ENCODE peak calls at places on chromosomes 11 and 22, in seven cellular contexts. One of them, this sample, is unnamed.

GRCh38 chr22:44354288-44354687 is 41.5 kb upstream of the SHISAL1 start:
- DNase-seq in MV-4-11: no peak
- DNase-seq in uterus: peak; percentile 14
- DNase-seq in progenitor cell of endocrine pancreas: no peak
- DNase-seq in iris pigment epithelial cell: no peak
- DNase-seq in EH: no peak
- DNase-seq in HFFc6: no peak
- DNase-seq in this sample: no peak

GRCh38 chr22:39236321-39237275 is 8.2 kb downstream of the PDGFB start:
- DNase-seq in progenitor cell of endocrine pancreas: no peak
- DNase-seq in HFFc6: no peak
- DNase-seq in EH: no peak
- DNase-seq in MV-4-11: peak; percentile 95
- DNase-seq in uterus: no peak
- DNase-seq in iris pigment epithelial cell: no peak
- DNase-seq in this sample: no peak

GRCh38 chr22:24957043-24957442 is 4.5 kb downstream of the KIAA1671 start:
- DNase-seq in progenitor cell of endocrine pancreas: no peak
- DNase-seq in MV-4-11: no peak
- DNase-seq in uterus: no peak
- DNase-seq in EH: no peak
- DNase-seq in HFFc6: no peak
- DNase-seq in iris pigment epithelial cell: no peak
- DNase-seq in this sample: no peak

GRCh38 chr11:13127161-13127560 is 118.0 kb downstream of the RASSF10 start:
- DNase-seq in EH: no peak
- DNase-seq in MV-4-11: no peak
- DNase-seq in HFFc6: no peak
- DNase-seq in progenitor cell of endocrine pancreas: no peak
- DNase-seq in uterus: no peak
- DNase-seq in iris pigment epithelial cell: no peak
- DNase-seq in this sample: no peak

GRCh38 chr11:22433517-22433916 is 95.3 kb downstream of the SLC17A6 start:
- DNase-seq in progenitor cell of endocrine pancreas: no peak
- DNase-seq in iris pigment epithelial cell: no peak
- DNase-seq in EH: no peak
- DNase-seq in MV-4-11: no peak
- DNase-seq in HFFc6: no peak
- DNase-seq in uterus: no peak
- DNase-seq in this sample: no peak

GRCh38 chr11:94826415-94826814 is 58.3 kb downstream of the AMOTL1 start:
- DNase-seq in uterus: no peak
- DNase-seq in progenitor cell of endocrine pancreas: no peak
- DNase-seq in HFFc6: no peak
- DNase-seq in iris pigment epithelial cell: no peak
- DNase-seq in EH: no peak
- DNase-seq in MV-4-11: no peak
- DNase-seq in this sample: no peak

GRCh38 chr11:121376135-121376534 is 76.0 kb upstream of the SORL1 start:
- DNase-seq in MV-4-11: peak; percentile 74
- DNase-seq in iris pigment epithelial cell: no peak
- DNase-seq in progenitor cell of endocrine pancreas: no peak
- DNase-seq in HFFc6: no peak
- DNase-seq in uterus: no peak
- DNase-seq in EH: no peak
- DNase-seq in this sample: no peak

GRCh38 chr11:11577246-11577855 is 44.5 kb downstream of the GALNT18 start:
- DNase-seq in progenitor cell of endocrine pancreas: no peak
- DNase-seq in EH: peak; percentile 24
- DNase-seq in MV-4-11: no peak
- DNase-seq in iris pigment epithelial cell: peak; percentile 8
- DNase-seq in uterus: no peak
- DNase-seq in HFFc6: peak; percentile 11
- DNase-seq in this sample: no peak

GRCh38 chr11:100528872-100529416 is 158.1 kb upstream of the ARHGAP42 start:
- DNase-seq in HFFc6: no peak
- DNase-seq in MV-4-11: no peak
- DNase-seq in progenitor cell of endocrine pancreas: no peak
- DNase-seq in iris pigment epithelial cell: no peak
- DNase-seq in EH: no peak
- DNase-seq in uterus: no peak
- DNase-seq in this sample: no peak

GRCh38 chr11:78783846-78784245 is 209.2 kb upstream of the NARS2 start:
- DNase-seq in EH: no peak
- DNase-seq in uterus: no peak
- DNase-seq in MV-4-11: no peak
- DNase-seq in iris pigment epithelial cell: no peak
- DNase-seq in HFFc6: no peak
- DNase-seq in progenitor cell of endocrine pancreas: no peak
- DNase-seq in this sample: no peak

GRCh38 chr11:65810046-65810868 is 23.4 kb downstream of the OVOL1 start:
- DNase-seq in EH: no peak
- DNase-seq in HFFc6: no peak
- DNase-seq in MV-4-11: peak; percentile 33
- DNase-seq in progenitor cell of endocrine pancreas: no peak
- DNase-seq in uterus: no peak
- DNase-seq in iris pigment epithelial cell: no peak
- DNase-seq in this sample: no peak

GRCh38 chr11:84825140-84825539 is 802.0 kb downstream of the DLG2 start:
- DNase-seq in uterus: no peak
- DNase-seq in MV-4-11: peak; percentile 62
- DNase-seq in iris pigment epithelial cell: no peak
- DNase-seq in HFFc6: no peak
- DNase-seq in progenitor cell of endocrine pancreas: no peak
- DNase-seq in EH: no peak
- DNase-seq in this sample: peak; percentile 74

This sample was measured in T47D.